ENCODE peak calls at places on chromosomes 16 and 17, in nine cellular contexts. One of them, this sample, is unnamed. For H3K27me3, the result is how much of the 10 kb centered on the place peaks cover.

GRCh38 chr16:68369697-68370096 is 58.9 kb downstream of the PRMT7 start:
- DNase-seq in stomach: no peak
- DNase-seq in breast epithelium: no peak
- DNase-seq in suprapubic skin: no peak
- DNase-seq in HCT116: no peak
- DNase-seq in prostate gland: no peak
- DNase-seq in SK-N-SH: no peak
- DNase-seq in sigmoid colon: no peak
- DNase-seq in GM23338: no peak
- DNase-seq in this sample: peak

GRCh38 chr16:19179890-19180490 is 11.9 kb downstream of the SYT17 start:
- DNase-seq in stomach: peak
- DNase-seq in breast epithelium: no peak
- DNase-seq in suprapubic skin: no peak
- DNase-seq in HCT116: peak
- DNase-seq in prostate gland: peak
- DNase-seq in SK-N-SH: peak
- DNase-seq in sigmoid colon: peak
- DNase-seq in GM23338: peak
- DNase-seq in this sample: peak

GRCh38 chr17:81483085-81483861 is 29.3 kb downstream of the ACTG1 start:
- DNase-seq in stomach: no peak
- DNase-seq in breast epithelium: no peak
- DNase-seq in suprapubic skin: no peak
- DNase-seq in HCT116: no peak
- DNase-seq in prostate gland: no peak
- DNase-seq in SK-N-SH: no peak
- DNase-seq in sigmoid colon: peak
- DNase-seq in GM23338: no peak
- DNase-seq in this sample: peak

GRCh38 chr16:17359778-17360177 is 111.0 kb downstream of the XYLT1 start:
- DNase-seq in stomach: no peak
- DNase-seq in breast epithelium: no peak
- DNase-seq in suprapubic skin: no peak
- DNase-seq in HCT116: no peak
- DNase-seq in prostate gland: no peak
- DNase-seq in SK-N-SH: peak
- DNase-seq in sigmoid colon: no peak
- DNase-seq in GM23338: no peak
- DNase-seq in this sample: no peak

GRCh38 chr17:17564896-17565295 is 26.6 kb downstream of the PEMT start:
- DNase-seq in stomach: no peak
- DNase-seq in breast epithelium: no peak
- DNase-seq in suprapubic skin: no peak
- DNase-seq in HCT116: no peak
- DNase-seq in prostate gland: no peak
- DNase-seq in SK-N-SH: no peak
- DNase-seq in sigmoid colon: no peak
- DNase-seq in GM23338: peak
- DNase-seq in this sample: no peak

GRCh38 chr17:57518587-57519118 is 226.4 kb downstream of the CCDC182 start:
- DNase-seq in stomach: no peak
- DNase-seq in breast epithelium: no peak
- DNase-seq in suprapubic skin: no peak
- DNase-seq in HCT116: no peak
- DNase-seq in prostate gland: no peak
- DNase-seq in SK-N-SH: peak
- DNase-seq in sigmoid colon: no peak
- DNase-seq in GM23338: no peak
- DNase-seq in this sample: no peak

GRCh38 chr17:35630530-35631148 is 43.5 kb downstream of the AP2B1 start:
- DNase-seq in stomach: no peak
- DNase-seq in breast epithelium: no peak
- DNase-seq in suprapubic skin: no peak
- DNase-seq in HCT116: peak
- DNase-seq in prostate gland: no peak
- DNase-seq in SK-N-SH: no peak
- DNase-seq in sigmoid colon: no peak
- DNase-seq in GM23338: no peak
- DNase-seq in this sample: no peak

GRCh38 chr16:57627184-57627871 is 1.1 kb upstream of the ADGRG1 start:
- DNase-seq in stomach: no peak
- DNase-seq in breast epithelium: no peak
- DNase-seq in suprapubic skin: no peak
- DNase-seq in HCT116: no peak
- DNase-seq in prostate gland: no peak
- DNase-seq in SK-N-SH: peak
- DNase-seq in sigmoid colon: no peak
- DNase-seq in GM23338: peak
- DNase-seq in this sample: no peak

GRCh38 chr16:72120026-72120425 is 26.4 kb downstream of the DHX38 start:
- DNase-seq in stomach: no peak
- DNase-seq in breast epithelium: no peak
- DNase-seq in suprapubic skin: no peak
- DNase-seq in HCT116: no peak
- DNase-seq in prostate gland: no peak
- DNase-seq in SK-N-SH: no peak
- DNase-seq in sigmoid colon: no peak
- DNase-seq in GM23338: no peak
- DNase-seq in this sample: no peak

GRCh38 chr17:74618446-74618845 is 5.1 kb downstream of the CD300E start:
- DNase-seq in stomach: no peak
- DNase-seq in breast epithelium: no peak
- DNase-seq in suprapubic skin: no peak
- DNase-seq in HCT116: no peak
- DNase-seq in prostate gland: no peak
- DNase-seq in SK-N-SH: no peak
- DNase-seq in sigmoid colon: no peak
- DNase-seq in GM23338: no peak
- DNase-seq in this sample: no peak

GRCh38 chr17:45825792-45826191 is 18.9 kb upstream of the SPPL2C start:
- DNase-seq in stomach: no peak
- DNase-seq in breast epithelium: no peak
- DNase-seq in suprapubic skin: no peak
- DNase-seq in HCT116: no peak
- DNase-seq in prostate gland: no peak
- DNase-seq in SK-N-SH: no peak
- DNase-seq in sigmoid colon: no peak
- DNase-seq in GM23338: no peak
- DNase-seq in this sample: no peak

GRCh38 chr17:792277-792676 is 10.1 kb downstream of the MRM3 start:
- DNase-seq in stomach: no peak
- DNase-seq in breast epithelium: no peak
- DNase-seq in suprapubic skin: no peak
- DNase-seq in HCT116: no peak
- DNase-seq in prostate gland: no peak
- DNase-seq in SK-N-SH: no peak
- DNase-seq in sigmoid colon: peak
- DNase-seq in GM23338: peak
- DNase-seq in this sample: no peak

GRCh38 chr16:66431760-66432159 is 4.7 kb downstream of the BEAN1 start:
- DNase-seq in stomach: no peak
- DNase-seq in breast epithelium: no peak
- DNase-seq in suprapubic skin: no peak
- DNase-seq in HCT116: no peak
- DNase-seq in prostate gland: no peak
- DNase-seq in SK-N-SH: no peak
- DNase-seq in sigmoid colon: no peak
- DNase-seq in GM23338: no peak
- DNase-seq in this sample: no peak

GRCh38 chr17:28181568-28181967 is 137.4 kb upstream of the TMEM97 start:
- DNase-seq in stomach: no peak
- DNase-seq in breast epithelium: no peak
- DNase-seq in suprapubic skin: no peak
- DNase-seq in HCT116: no peak
- DNase-seq in prostate gland: no peak
- DNase-seq in SK-N-SH: no peak
- DNase-seq in sigmoid colon: no peak
- DNase-seq in GM23338: no peak
- DNase-seq in this sample: no peak

GRCh38 chr16:68452176-68452575 is 3.9 kb upstream of the SMPD3 start:
- DNase-seq in stomach: no peak
- DNase-seq in breast epithelium: no peak
- DNase-seq in suprapubic skin: no peak
- DNase-seq in HCT116: no peak
- DNase-seq in prostate gland: no peak
- DNase-seq in SK-N-SH: no peak
- DNase-seq in sigmoid colon: no peak
- DNase-seq in GM23338: no peak
- DNase-seq in this sample: no peak

GRCh38 chr16:30052671-30053372 is 12.7 kb upstream of the ALDOA start:
- DNase-seq in stomach: peak
- DNase-seq in breast epithelium: peak
- DNase-seq in suprapubic skin: peak
- DNase-seq in HCT116: peak
- DNase-seq in prostate gland: peak
- DNase-seq in SK-N-SH: peak
- DNase-seq in sigmoid colon: peak
- DNase-seq in GM23338: peak
- DNase-seq in this sample: peak

GRCh38 chr16:88798073-88798472 is 5.5 kb upstream of the CDT1 start:
- DNase-seq in stomach: no peak
- DNase-seq in breast epithelium: no peak
- DNase-seq in suprapubic skin: no peak
- DNase-seq in HCT116: no peak
- DNase-seq in prostate gland: no peak
- DNase-seq in SK-N-SH: no peak
- DNase-seq in sigmoid colon: no peak
- DNase-seq in GM23338: no peak
- DNase-seq in this sample: no peak

GRCh38 chr17:55587608-55588139 is 76.4 kb upstream of the SMIM36 start:
- DNase-seq in stomach: no peak
- DNase-seq in breast epithelium: no peak
- DNase-seq in suprapubic skin: no peak
- DNase-seq in HCT116: no peak
- DNase-seq in prostate gland: no peak
- DNase-seq in SK-N-SH: no peak
- DNase-seq in sigmoid colon: peak
- DNase-seq in GM23338: no peak
- DNase-seq in this sample: no peak

GRCh38 chr16:50802958-50803357 is 61.1 kb downstream of the CYLD start:
- DNase-seq in stomach: no peak
- DNase-seq in breast epithelium: no peak
- DNase-seq in suprapubic skin: no peak
- DNase-seq in HCT116: no peak
- DNase-seq in prostate gland: no peak
- DNase-seq in SK-N-SH: no peak
- DNase-seq in sigmoid colon: no peak
- DNase-seq in GM23338: no peak
- DNase-seq in this sample: no peak

GRCh38 chr16:50804290-50804907 is 62.5 kb downstream of the CYLD start:
- DNase-seq in stomach: no peak
- DNase-seq in breast epithelium: no peak
- DNase-seq in suprapubic skin: no peak
- DNase-seq in HCT116: no peak
- DNase-seq in prostate gland: no peak
- DNase-seq in SK-N-SH: no peak
- DNase-seq in sigmoid colon: no peak
- DNase-seq in GM23338: peak
- DNase-seq in this sample: no peak

GRCh38 chr16:50809561-50809960 is 67.7 kb downstream of the CYLD start:
- DNase-seq in stomach: no peak
- DNase-seq in breast epithelium: no peak
- DNase-seq in suprapubic skin: no peak
- DNase-seq in HCT116: no peak
- DNase-seq in prostate gland: no peak
- DNase-seq in SK-N-SH: no peak
- DNase-seq in sigmoid colon: no peak
- DNase-seq in GM23338: no peak
- DNase-seq in this sample: no peak

GRCh38 chr16:50808929-50809538 is 67.1 kb downstream of the CYLD start:
- DNase-seq in stomach: no peak
- DNase-seq in breast epithelium: no peak
- DNase-seq in suprapubic skin: no peak
- DNase-seq in HCT116: no peak
- DNase-seq in prostate gland: no peak
- DNase-seq in SK-N-SH: no peak
- DNase-seq in sigmoid colon: no peak
- DNase-seq in GM23338: peak
- DNase-seq in this sample: no peak

GRCh38 chr16:50806099-50807062 is 64.5 kb downstream of the CYLD start:
- DNase-seq in stomach: peak
- DNase-seq in breast epithelium: peak
- DNase-seq in suprapubic skin: peak
- DNase-seq in HCT116: peak
- DNase-seq in prostate gland: peak
- DNase-seq in SK-N-SH: peak
- DNase-seq in sigmoid colon: peak
- DNase-seq in GM23338: peak
- DNase-seq in this sample: peak
- H3K27ac ChIP-seq in stomach: peak
- H3K27ac ChIP-seq in breast epithelium: peak
- H3K27ac ChIP-seq in suprapubic skin: peak
- H3K27ac ChIP-seq in HCT116: no peak
- H3K27ac ChIP-seq in prostate gland: peak
- H3K27ac ChIP-seq in SK-N-SH: no peak
- H3K27ac ChIP-seq in sigmoid colon: peak
- H3K27ac ChIP-seq in GM23338: no peak
- H3K27ac ChIP-seq in this sample: peak

GRCh38 chr17:41624208-41625101 is at the start of gene KRT17:
- DNase-seq in stomach: no peak
- DNase-seq in breast epithelium: peak
- DNase-seq in suprapubic skin: no peak
- DNase-seq in HCT116: no peak
- DNase-seq in prostate gland: peak
- DNase-seq in SK-N-SH: no peak
- DNase-seq in sigmoid colon: peak
- DNase-seq in GM23338: peak
- DNase-seq in this sample: no peak
- TF ChIP-seq POLR2AphosphoS5 in stomach: no peak
- TF ChIP-seq POLR2AphosphoS5 in breast epithelium: peak
- TF ChIP-seq POLR2AphosphoS5 in suprapubic skin: no peak
- TF ChIP-seq POLR2AphosphoS5 in HCT116: no peak
- TF ChIP-seq POLR2AphosphoS5 in prostate gland: peak
- TF ChIP-seq POLR2AphosphoS5 in SK-N-SH: no peak
- TF ChIP-seq POLR2AphosphoS5 in sigmoid colon: no peak
- TF ChIP-seq POLR2AphosphoS5 in GM23338: no peak
- TF ChIP-seq POLR2AphosphoS5 in this sample: no peak

GRCh38 chr17:80457236-80457856 is 19.1 kb downstream of the NPTX1 start:
- DNase-seq in stomach: no peak
- DNase-seq in breast epithelium: no peak
- DNase-seq in suprapubic skin: no peak
- DNase-seq in HCT116: no peak
- DNase-seq in prostate gland: no peak
- DNase-seq in SK-N-SH: no peak
- DNase-seq in sigmoid colon: no peak
- DNase-seq in GM23338: no peak
- DNase-seq in this sample: no peak
- H3K27me3 ChIP-seq in stomach: under half
- H3K27me3 ChIP-seq in breast epithelium: under half
- H3K27me3 ChIP-seq in suprapubic skin: under half
- H3K27me3 ChIP-seq in HCT116: under half
- H3K27me3 ChIP-seq in prostate gland: under half
- H3K27me3 ChIP-seq in SK-N-SH: under half
- H3K27me3 ChIP-seq in sigmoid colon: under half
- H3K27me3 ChIP-seq in GM23338: under half
- H3K27me3 ChIP-seq in this sample: under half

DNA sequence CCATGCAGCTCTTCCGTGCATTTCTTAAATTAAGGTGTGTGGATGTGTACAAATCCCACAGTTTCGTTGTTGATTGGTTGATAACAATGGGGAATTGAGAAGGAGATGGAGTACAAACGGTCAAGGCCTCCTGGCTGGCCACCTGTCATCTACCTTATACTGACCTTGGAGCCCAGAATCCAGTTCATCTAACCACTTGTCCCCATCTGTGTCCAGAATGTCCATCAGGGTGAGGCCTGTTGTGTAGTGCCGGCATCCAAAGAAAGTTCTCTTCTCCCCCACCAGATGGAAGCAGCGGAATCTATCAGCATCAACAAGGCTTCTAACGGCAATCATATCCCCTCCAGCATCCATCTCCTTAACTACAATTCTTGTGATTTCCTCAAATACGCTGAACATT is 1.5 kb downstream of the GSDMB start:
- DNase-seq in stomach: no peak
- DNase-seq in breast epithelium: no peak
- DNase-seq in suprapubic skin: no peak
- DNase-seq in HCT116: no peak
- DNase-seq in prostate gland: no peak
- DNase-seq in SK-N-SH: no peak
- DNase-seq in sigmoid colon: no peak
- DNase-seq in GM23338: peak
- DNase-seq in this sample: no peak
- H3K27ac ChIP-seq in stomach: no peak
- H3K27ac ChIP-seq in breast epithelium: no peak
- H3K27ac ChIP-seq in suprapubic skin: no peak
- H3K27ac ChIP-seq in HCT116: no peak
- H3K27ac ChIP-seq in prostate gland: no peak
- H3K27ac ChIP-seq in SK-N-SH: no peak
- H3K27ac ChIP-seq in sigmoid colon: no peak
- H3K27ac ChIP-seq in GM23338: no peak
- H3K27ac ChIP-seq in this sample: peak